ENCODE peak calls at places on chromosomes 2 and 18, in eight cellular contexts. H is upper lobe of right lung, D is AG04449, G is esophagus squamous epithelium, O is left ventricle myocardium inferior, Y is endodermal cell, R is keratinocyte, V is left lung. J is an unnamed sample.

GRCh38 chr2:176167398-176167797 is 10.3 kb downstream of the HOXD3 start:
- DNase-seq in H (no peak), D (no peak), G (no peak), O (no peak), Y (no peak), R (no peak), V (no peak), J (no peak)

GRCh38 chr2:8448822-8449577 is 232.9 kb upstream of the ID2 start:
- DNase-seq in H (no peak), D (no peak), G (no peak), O (no peak), Y (peak; percentile 33), R (no peak), V (no peak), J (no peak)

GRCh38 chr2:46562451-46562841 is 83.1 kb downstream of the TMEM247 start:
- DNase-seq in H (no peak), D (no peak), G (no peak), O (no peak), Y (no peak), R (no peak), V (no peak), J (no peak)

GRCh38 chr2:60629801-60630385 is 76.4 kb upstream of the BCL11A start:
- DNase-seq in H (no peak), D (no peak), G (no peak), O (no peak), Y (no peak), R (no peak), V (no peak), J (no peak)

GRCh38 chr2:222738759-222739292 is 67.4 kb downstream of the MOGAT1 start:
- DNase-seq in H (no peak), D (no peak), G (no peak), O (no peak), Y (no peak), R (no peak), V (no peak), J (no peak)

GRCh38 chr18:59929621-59930295 is 30.0 kb downstream of the PMAIP1 start:
- DNase-seq in H (no peak), D (no peak), G (no peak), O (no peak), Y (no peak), R (no peak), V (no peak), J (no peak)

GRCh38 chr2:9738718-9739496 is 104.4 kb upstream of the TAF1B start:
- DNase-seq in H (no peak), D (no peak), G (no peak), O (peak; percentile 33), Y (no peak), R (no peak), V (no peak), J (peak; percentile 77)

GRCh38 chr2:127174977-127175376 is 45.1 kb downstream of the CYP27C1 start:
- DNase-seq in H (no peak), D (no peak), G (no peak), O (peak; percentile 28), Y (no peak), R (no peak), V (no peak), J (no peak)

GRCh38 chr2:8277921-8278571 is 403.8 kb upstream of the ID2 start:
- DNase-seq in H (no peak), D (no peak), G (no peak), O (no peak), Y (no peak), R (no peak), V (no peak), J (peak; percentile 77)

GRCh38 chr2:170217778-170218251 is 39.9 kb downstream of the MYO3B start:
- DNase-seq in H (no peak), D (no peak), G (no peak), O (no peak), Y (no peak), R (no peak), V (no peak), J (no peak)

GRCh38 chr18:62989195-62989594 is 273.9 kb downstream of the PHLPP1 start:
- DNase-seq in H (no peak), D (no peak), G (no peak), O (no peak), Y (no peak), R (no peak), V (no peak), J (no peak)

GRCh38 chr2:2686228-2686627 is 355.2 kb upstream of the MYT1L start:
- DNase-seq in H (peak; percentile 56), D (no peak), G (no peak), O (no peak), Y (no peak), R (no peak), V (no peak), J (no peak)

GRCh38 chr18:57898506-57899124 is 95.5 kb upstream of the ATP8B1 start:
- DNase-seq in H (no peak), D (peak; percentile 88), G (no peak), O (no peak), Y (no peak), R (peak; percentile 52), V (no peak), J (no peak)

GRCh38 chr2:196468394-196468793 is 171.1 kb upstream of the CCDC150 start:
- DNase-seq in H (no peak), D (no peak), G (no peak), O (no peak), Y (no peak), R (no peak), V (no peak), J (peak; percentile 16)

GRCh38 chr18:56036673-56037072 is 448.7 kb upstream of the TCF4 start:
- DNase-seq in H (no peak), D (no peak), G (no peak), O (no peak), Y (no peak), R (no peak), V (no peak), J (no peak)

GRCh38 chr2:219547621-219548020 is 3.8 kb downstream of the TMEM198 start:
- DNase-seq in H (no peak), D (no peak), G (no peak), O (no peak), Y (no peak), R (no peak), V (peak; percentile 76), J (no peak)

GRCh38 chr2:37085731-37086147 is 1.4 kb downstream of the GPATCH11 start:
- DNase-seq in H (no peak), D (peak; percentile 16), G (no peak), O (no peak), Y (peak; percentile 56), R (no peak), V (no peak), J (no peak)

DNA sequence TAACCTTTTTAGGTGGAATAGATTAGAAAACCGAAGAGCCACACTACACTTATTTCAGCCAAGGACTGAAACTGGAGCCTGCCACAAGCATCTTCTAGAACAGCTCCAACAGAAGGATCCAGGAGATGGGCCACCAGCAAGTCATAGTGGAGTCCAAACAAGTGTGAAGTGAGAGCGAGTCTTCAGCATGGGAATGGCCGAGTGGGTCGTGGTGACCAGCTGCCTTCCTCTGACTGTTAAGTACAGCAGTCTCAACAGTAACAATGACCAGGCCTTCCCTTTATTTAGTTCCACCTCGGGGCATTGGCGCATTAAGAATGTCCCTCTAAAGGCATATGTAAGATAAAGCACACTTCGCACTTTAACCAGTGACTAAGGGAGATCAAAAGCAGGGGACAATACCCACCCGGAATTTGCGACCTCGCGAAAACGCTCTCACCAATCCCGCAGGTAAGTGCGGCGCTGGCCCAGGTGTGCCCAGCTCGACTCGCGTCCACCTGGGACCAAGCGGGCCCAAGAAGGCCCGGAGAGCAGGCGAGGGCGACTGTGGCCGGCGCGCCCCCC is 1.1 kb downstream of the L3MBTL4 start:
- DNase-seq in H (no peak), D (no peak), G (no peak), O (no peak), Y (no peak), R (no peak), V (peak; percentile 37), J (no peak)
- H3K4me3 ChIP-seq in H (peak overlapping the region; percentile 68), D (no peak overlapping the region), G (peak overlapping the region; percentile 79), O (peak overlapping the region; percentile 79), Y (peak overlapping the region; percentile 74), R (peak overlapping the region; percentile 57), V (peak overlapping the region; percentile 70), J (peak overlapping the region; percentile 85)

GRCh38 chr2:100983684-100984310 is 18.3 kb upstream of the RPL31 start:
- DNase-seq in H (no peak), D (no peak), G (no peak), O (no peak), Y (no peak), R (no peak), V (no peak), J (no peak)
- TF ChIP-seq CTCF in H (no peak), D (no peak), G (no peak), O (no peak), Y (no peak), R (no peak), V (no peak), J (no peak)

GRCh38 chr2:12048551-12048950 is 302.1 kb downstream of the LPIN1 start:
- DNase-seq in H (no peak), D (no peak), G (no peak), O (no peak), Y (peak; percentile 78), R (no peak), V (no peak), J (peak; percentile 57)
- H3K4me3 ChIP-seq in H (no peak overlapping the region), D (no peak overlapping the region), G (no peak overlapping the region), O (no peak overlapping the region), Y (no peak overlapping the region), R (no peak overlapping the region), V (no peak overlapping the region), J (no peak overlapping the region)

GRCh38 chr2:197804758-197805597 is 585 bp downstream of the PLCL1 start:
- DNase-seq in H (peak; percentile 65), D (no peak), G (no peak), O (peak; percentile 22), Y (peak; percentile 53), R (no peak), V (peak; percentile 87), J (peak; percentile 24)
- TF ChIP-seq CTCF in H (no peak), D (no peak), G (no peak), O (peak; percentile 26), Y (peak; percentile 41), R (no peak), V (no peak), J (peak; percentile 11)

GRCh38 chr18:75915941-75916640 is 488.6 kb upstream of the SMIM21 start:
- DNase-seq in H (no peak), D (no peak), G (no peak), O (no peak), Y (peak; percentile 94), R (no peak), V (peak; percentile 77), J (no peak)
- H3K4me3 ChIP-seq in H (peak overlapping the region; percentile 43), D (no peak overlapping the region), G (peak overlapping the region; percentile 33), O (peak overlapping the region; percentile 65), Y (peak overlapping the region; percentile 72), R (no peak overlapping the region), V (peak overlapping the region; percentile 28), J (no peak overlapping the region)